ENCODE peak calls at places on chromosomes 6 and 20, in seven cellular contexts. N is ascending aorta; C is CD8-positive, alpha-beta memory T cell; Q is testis; B is AG04450; L is thoracic aorta; A is hepatocyte. G is an unnamed sample.

GRCh38 chr20:50221501-50222323 is 31.1 kb downstream of the CEBPB start:
- DNase-seq in L (no peak), A (no peak), N (no peak), Q (no peak), B (no peak), C (no peak), G (no peak)

GRCh38 chr6:113591896-113592827 is 265.0 kb upstream of the MARCKS start:
- DNase-seq in Q (no peak), L (no peak), C (no peak), N (no peak), A (peak; percentile 75), B (no peak), G (peak; percentile 39)

GRCh38 chr20:43189614-43190331 is at the start of gene PTPRT:
- DNase-seq in N (no peak), L (no peak), A (no peak), C (no peak), B (no peak), Q (no peak), G (no peak)

GRCh38 chr20:19211661-19212523 is 550 bp upstream of the SLC24A3 start:
- DNase-seq in Q (peak; percentile 32), L (no peak), A (peak; percentile 46), B (no peak), N (peak; percentile 66), C (no peak), G (peak; percentile 21)

GRCh38 chr20:21554985-21555384 is 41.1 kb upstream of the NKX2-2 start:
- DNase-seq in N (no peak), C (no peak), A (no peak), B (no peak), Q (no peak), L (no peak), G (no peak)

GRCh38 chr6:143099647-143100046 is 39.0 kb downstream of the AIG1 start:
- DNase-seq in B (no peak), N (no peak), L (no peak), A (no peak), C (no peak), Q (no peak), G (no peak)

GRCh38 chr20:4637081-4637797 is 84.5 kb upstream of the PRND start:
- DNase-seq in L (no peak), A (peak; percentile 19), B (no peak), N (no peak), Q (no peak), C (no peak), G (peak; percentile 50)

GRCh38 chr20:33647603-33648395 is 14.3 kb upstream of the C20orf144 start:
- DNase-seq in N (no peak), L (no peak), C (no peak), A (no peak), B (no peak), Q (no peak), G (no peak)

GRCh38 chr20:50320910-50321796 is 130.5 kb downstream of the CEBPB start:
- DNase-seq in N (peak; percentile 97), C (no peak), Q (peak; percentile 79), L (peak; percentile 80), A (peak; percentile 96), B (peak; percentile 80), G (peak; percentile 92)

GRCh38 chr6:124200661-124201060 is 397.0 kb downstream of the NKAIN2 start:
- DNase-seq in A (no peak), B (no peak), C (no peak), N (no peak), Q (no peak), L (no peak), G (no peak)

GRCh38 chr6:15441215-15441868 is 195.5 kb downstream of the JARID2 start:
- DNase-seq in B (no peak), L (peak; percentile 6), N (no peak), Q (peak; percentile 59), C (no peak), A (peak; percentile 77), G (peak; percentile 41)

GRCh38 chr6:47019941-47020340 is 22.2 kb downstream of the ADGRF1 start:
- DNase-seq in C (no peak), A (no peak), N (no peak), Q (no peak), L (no peak), B (no peak), G (no peak)

GRCh38 chr6:40807484-40807883 is 220.3 kb upstream of the LRFN2 start:
- DNase-seq in Q (no peak), B (no peak), N (no peak), C (no peak), A (no peak), L (no peak), G (peak; percentile 61)

GRCh38 chr6:40805336-40805735 is 218.2 kb upstream of the LRFN2 start:
- DNase-seq in A (no peak), L (no peak), N (no peak), Q (no peak), C (no peak), B (no peak), G (no peak)

GRCh38 chr6:40803897-40804702 is 216.9 kb upstream of the LRFN2 start:
- DNase-seq in A (peak; percentile 14), L (no peak), N (no peak), B (no peak), Q (no peak), C (no peak), G (no peak)

GRCh38 chr6:40804905-40805304 is 217.7 kb upstream of the LRFN2 start:
- DNase-seq in N (no peak), A (no peak), L (no peak), B (no peak), C (no peak), Q (no peak), G (no peak)

GRCh38 chr6:40806479-40806878 is 219.3 kb upstream of the LRFN2 start:
- DNase-seq in N (no peak), A (peak; percentile 23), C (no peak), B (no peak), Q (no peak), L (no peak), G (no peak)
- H3K27ac ChIP-seq in N (no peak overlapping the region), A (no peak overlapping the region), C (no peak overlapping the region), B (no peak overlapping the region), Q (no peak overlapping the region), L (no peak overlapping the region), G (no peak overlapping the region)

GRCh38 chr6:12169377-12169776 is 120.8 kb upstream of the EDN1 start:
- DNase-seq in B (no peak), Q (no peak), N (no peak), L (no peak), C (no peak), A (no peak), G (no peak)
- H3K27ac ChIP-seq in B (no peak overlapping the region), Q (no peak overlapping the region), N (no peak overlapping the region), L (no peak overlapping the region), C (no peak overlapping the region), A (no peak overlapping the region), G (no peak overlapping the region)

GRCh38 chr6:169345198-169345597 is 91.6 kb upstream of the THBS2 start:
- DNase-seq in B (no peak), A (peak; percentile 32), L (no peak), C (no peak), Q (no peak), N (no peak), G (no peak)

GRCh38 chr6:169344651-169345050 is 91.0 kb upstream of the THBS2 start:
- DNase-seq in B (no peak), N (no peak), Q (no peak), L (no peak), A (no peak), C (no peak), G (no peak)

GRCh38 chr6:169341706-169342105 is 88.1 kb upstream of the THBS2 start:
- DNase-seq in L (no peak), A (no peak), C (no peak), Q (no peak), B (no peak), N (no peak), G (no peak)

GRCh38 chr6:169342655-169343054 is 89.0 kb upstream of the THBS2 start:
- DNase-seq in L (no peak), N (no peak), A (no peak), C (no peak), Q (no peak), B (no peak), G (no peak)

GRCh38 chr6:169343886-169344525 is 90.4 kb upstream of the THBS2 start:
- DNase-seq in Q (no peak), L (no peak), C (no peak), B (no peak), A (no peak), N (no peak), G (peak; percentile 74)
- H3K27ac ChIP-seq in Q (no peak overlapping the region), L (no peak overlapping the region), C (no peak overlapping the region), B (no peak overlapping the region), A (no peak overlapping the region), N (no peak overlapping the region), G (no peak overlapping the region)

DNA sequence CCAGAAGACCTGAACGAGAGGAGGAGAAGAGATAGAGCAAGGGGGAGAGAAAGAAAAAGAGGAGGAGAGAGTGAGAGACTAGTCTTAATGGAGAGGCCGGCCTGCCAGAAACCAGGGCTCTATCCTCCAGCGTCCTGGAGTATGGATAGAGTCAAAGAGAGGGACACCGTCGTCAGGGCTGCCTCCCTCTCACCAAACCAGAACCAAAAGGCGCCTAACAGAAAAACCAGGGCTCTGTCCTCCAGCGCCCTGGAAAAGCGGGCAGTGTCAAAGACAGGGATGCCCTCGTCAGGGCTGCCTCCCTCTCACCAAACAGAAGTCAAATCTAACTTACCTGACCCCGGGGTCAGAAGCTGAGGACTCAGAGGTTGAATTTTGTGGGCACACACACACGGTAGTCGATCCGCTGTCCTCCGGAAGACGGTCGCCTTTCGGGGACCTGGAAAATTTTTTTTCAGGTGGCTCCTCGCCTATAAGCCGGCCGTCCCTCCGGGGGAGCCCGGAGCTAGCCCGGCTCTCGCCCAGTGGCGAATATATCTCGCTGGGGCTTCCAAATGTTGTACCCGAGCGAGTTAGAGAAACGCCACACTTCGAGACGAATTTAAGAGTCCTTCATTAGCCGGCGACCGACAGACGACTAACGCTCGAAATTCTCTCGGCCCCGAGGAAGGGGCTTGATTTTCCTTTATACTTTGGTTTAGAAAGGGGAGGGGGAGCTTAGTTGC is 148.2 kb downstream of the TRIM27 start:
- DNase-seq in N (no peak), B (no peak), A (no peak), Q (no peak), L (no peak), C (no peak), G (no peak)
- H3K27ac ChIP-seq in N (no peak overlapping the region), B (no peak overlapping the region), A (no peak overlapping the region), Q (no peak overlapping the region), L (no peak overlapping the region), C (peak overlapping the region; percentile 58), G (no peak overlapping the region)

DNA sequence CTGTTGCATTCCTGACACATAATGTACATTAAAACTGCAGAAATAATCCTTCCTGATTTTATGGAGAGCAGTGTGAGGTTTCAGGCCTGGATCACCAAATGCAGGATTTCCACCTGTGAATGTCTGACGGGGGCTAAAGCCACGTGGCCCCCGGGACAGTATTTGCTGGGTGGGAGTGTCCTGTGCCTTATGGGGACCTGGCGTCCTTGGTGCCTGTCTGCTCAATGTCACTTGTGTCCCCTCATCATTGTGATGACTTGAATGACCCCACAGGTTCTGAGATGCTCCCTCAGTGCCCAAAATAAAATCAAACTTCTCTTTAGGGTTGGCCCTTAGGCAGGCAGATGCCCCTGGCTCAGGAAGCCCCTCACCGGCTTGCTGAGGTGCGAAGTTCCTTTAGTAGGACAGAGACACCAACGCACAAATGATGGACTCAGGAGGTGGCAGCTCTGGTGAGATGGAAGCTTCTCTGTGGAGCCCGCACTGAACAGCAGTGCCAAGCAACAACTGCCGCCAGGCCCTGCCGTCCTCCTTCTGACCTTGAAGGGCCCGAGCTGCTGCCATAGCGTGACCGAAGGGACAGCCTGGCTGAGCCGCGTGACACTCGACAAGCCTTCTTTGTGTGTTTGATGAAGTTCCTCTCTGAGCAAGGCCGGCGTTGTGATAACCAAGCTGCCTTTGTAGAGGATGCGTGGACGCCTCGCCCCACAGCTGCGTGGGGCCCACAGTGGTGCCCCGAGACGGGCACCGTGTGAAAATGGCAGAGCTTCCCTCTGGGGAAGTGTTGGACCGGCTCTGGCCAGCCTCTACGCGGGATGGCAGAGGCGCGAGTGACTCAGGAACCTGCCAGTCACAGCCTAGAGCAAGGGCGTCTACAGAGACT is 30.9 kb downstream of the FRMD1 start:
- DNase-seq in L (no peak), Q (peak; percentile 77), B (no peak), N (no peak), A (no peak), C (no peak), G (no peak)
- H3K27ac ChIP-seq in L (no peak overlapping the region), Q (no peak overlapping the region), B (no peak overlapping the region), N (no peak overlapping the region), A (no peak overlapping the region), C (no peak overlapping the region), G (no peak overlapping the region)

G was measured in foreskin keratinocyte.